ENCODE peak calls at places on chromosomes 1 and 21, in four cellular contexts. L is lower lobe of right lung, B is heart right ventricle, A is cardiac muscle cell. I is an unnamed sample. For H3K4me1, the result is how much of the 10 kb centered on the place peaks cover.

GRCh38 chr1:21241761-21242581 is 48.3 kb downstream of the ECE1 start:
- DNase-seq in A (no peak), L (no peak), B (no peak), I (no peak)

GRCh38 chr1:46647611-46648010 is 20.6 kb downstream of the ATPAF1 start:
- DNase-seq in A (no peak), B (no peak), L (no peak), I (no peak)

GRCh38 chr1:184118051-184118450 is 66.5 kb downstream of the TSEN15 start:
- DNase-seq in B (no peak), A (no peak), L (no peak), I (no peak)

GRCh38 chr1:29256979-29257804 is 20.9 kb downstream of the PTPRU start:
- DNase-seq in A (peak), L (no peak), B (no peak), I (no peak)

GRCh38 chr1:90074137-90074536 is 79.2 kb downstream of the ZNF326 start:
- DNase-seq in A (no peak), B (no peak), L (no peak), I (no peak)

GRCh38 chr1:53551428-53551995 is 92.3 kb downstream of the DMRTB1 start:
- DNase-seq in B (no peak), L (peak), A (no peak), I (no peak)

GRCh38 chr1:156371553-156372264 is 2.7 kb downstream of the RHBG start:
- DNase-seq in A (no peak), B (peak), L (peak), I (no peak)

GRCh38 chr1:19688041-19688842 is 23.6 kb downstream of the HTR6 start:
- DNase-seq in A (no peak), L (no peak), B (no peak), I (no peak)

GRCh38 chr1:2590233-2591141 is 3.9 kb downstream of the PRXL2B start:
- DNase-seq in A (no peak), B (no peak), L (peak), I (no peak)

GRCh38 chr1:15181564-15181963 is 28.0 kb downstream of the TMEM51 start:
- DNase-seq in A (no peak), L (no peak), B (no peak), I (no peak)

GRCh38 chr1:107076846-107077245 is 20.4 kb downstream of the PRMT6 start:
- DNase-seq in A (no peak), L (no peak), B (no peak), I (no peak)

GRCh38 chr1:236904874-236905741 is 99.1 kb downstream of the MT1HL1 start:
- DNase-seq in B (no peak), L (no peak), A (no peak), I (no peak)

GRCh38 chr1:6632588-6633514 is 8.2 kb downstream of the THAP3 start:
- DNase-seq in L (no peak), B (no peak), A (no peak), I (no peak)

GRCh38 chr1:182331412-182331811 is 60.2 kb downstream of the GLUL start:
- DNase-seq in L (no peak), A (no peak), B (no peak), I (no peak)

GRCh38 chr1:165512817-165513216 is 31.0 kb upstream of the LRRC52 start:
- DNase-seq in B (no peak), A (no peak), L (no peak), I (no peak)

GRCh38 chr1:236322566-236323409 is 41.0 kb upstream of the ERO1B start:
- DNase-seq in A (no peak), B (no peak), L (no peak), I (no peak)

GRCh38 chr1:235588916-235589515 is 60.6 kb downstream of the GNG4 start:
- DNase-seq in L (no peak), A (no peak), B (no peak), I (no peak)

GRCh38 chr1:203057831-203058673 is 27.8 kb downstream of the MYOG start:
- DNase-seq in B (no peak), A (no peak), L (no peak), I (no peak)

GRCh38 chr1:68723791-68724190 is 226.9 kb upstream of the DEPDC1 start:
- DNase-seq in L (no peak), B (no peak), A (no peak), I (no peak)

GRCh38 chr1:3459051-3459908 is 4.8 kb downstream of the ARHGEF16 start:
- DNase-seq in A (no peak), L (no peak), B (peak), I (no peak)

GRCh38 chr1:156657161-156657970 is 15.4 kb downstream of the BCAN start:
- DNase-seq in L (peak), A (peak), B (peak), I (peak)

GRCh38 chr21:41211041-41211426 is 43.1 kb downstream of the BACE2 start:
- DNase-seq in A (no peak), B (no peak), L (no peak), I (no peak)

GRCh38 chr1:27144920-27145661 is 9.8 kb downstream of the SLC9A1 start:
- DNase-seq in A (no peak), L (no peak), B (no peak), I (no peak)

GRCh38 chr1:153465728-153466625 is 5.5 kb upstream of the S100A7 start:
- DNase-seq in A (peak), B (peak), L (peak), I (peak)

GRCh38 chr1:3807769-3808168 is 11.5 kb upstream of the LRRC47 start:
- DNase-seq in B (no peak), A (no peak), L (no peak), I (no peak)

GRCh38 chr1:156911587-156912298 is 8.7 kb upstream of the LRRC71 start:
- DNase-seq in A (no peak), L (no peak), B (no peak), I (no peak)

GRCh38 chr1:172417552-172417951 is 2.9 kb upstream of the C1orf105 start:
- DNase-seq in A (no peak), B (no peak), L (no peak), I (no peak)

GRCh38 chr1:167864392-167864992 is 49.4 kb downstream of the ADCY10 start:
- DNase-seq in A (no peak), L (no peak), B (no peak), I (no peak)

GRCh38 chr1:52365091-52365745 is 787 bp downstream of the CC2D1B start:
- DNase-seq in L (peak), A (peak), B (peak), I (peak)

GRCh38 chr1:84073266-84073665 is 70.8 kb upstream of the PRKACB start:
- DNase-seq in B (no peak), A (no peak), L (no peak), I (no peak)

GRCh38 chr21:39799178-39799577 is 54.2 kb downstream of the IGSF5 start:
- DNase-seq in L (no peak), A (no peak), B (peak), I (no peak)

GRCh38 chr1:218374972-218375371 is 29.8 kb downstream of the TGFB2 start:
- DNase-seq in L (no peak), B (no peak), A (no peak), I (no peak)

GRCh38 chr1:228416217-228416971 is at the start of gene TRIM17:
- DNase-seq in B (no peak), L (no peak), A (peak), I (no peak)

GRCh38 chr1:182206628-182207239 is 145.2 kb upstream of the ZNF648 start:
- DNase-seq in B (peak), L (no peak), A (peak), I (no peak)

GRCh38 chr1:30317921-30318320 is 405.5 kb downstream of the MATN1 start:
- DNase-seq in L (no peak), A (no peak), B (no peak), I (no peak)

DNA sequence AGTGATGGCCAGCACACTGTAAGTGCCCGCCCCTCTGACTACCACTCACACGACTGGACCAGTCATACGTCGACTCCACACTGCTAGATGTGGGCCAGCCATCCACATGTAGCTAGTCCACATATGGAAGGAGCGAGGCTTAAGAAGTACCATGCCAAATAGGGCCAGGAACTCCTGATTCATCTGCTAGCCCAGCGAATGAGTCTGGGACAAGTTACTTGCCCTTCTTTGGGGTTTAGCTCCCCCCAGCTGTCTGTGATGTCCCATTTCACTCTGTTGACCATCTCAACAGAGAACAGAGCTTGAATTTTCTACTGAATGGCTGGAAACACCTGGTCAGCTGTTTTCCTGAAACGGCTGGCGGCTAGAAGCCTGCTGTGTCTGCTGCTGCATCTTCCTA is 5.8 kb downstream of the CSRP1 start:
- DNase-seq in A (no peak), B (no peak), L (no peak), I (no peak)
- H3K4me3 ChIP-seq in A (no peak), B (no peak), L (no peak), I (no peak)

GRCh38 chr1:58726581-58726980 is 26.7 kb upstream of the MYSM1 start:
- DNase-seq in L (no peak), B (no peak), A (no peak), I (no peak)
- H3K4me1 ChIP-seq in L (under half), B (under half), A (under half), I (under half)

GRCh38 chr21:15058718-15059316 is 6.0 kb downstream of the NRIP1 start:
- DNase-seq in L (no peak), B (no peak), A (no peak), I (no peak)
- H3K4me3 ChIP-seq in L (no peak), B (no peak), A (no peak), I (no peak)

GRCh38 chr21:42466700-42467612 is 29.1 kb downstream of the RSPH1 start:
- DNase-seq in B (no peak), L (no peak), A (peak), I (no peak)
- H3K4me1 ChIP-seq in B (under half), L (under half), A (under half), I (under half)